ENCODE peak calls at places on chromosomes 12 and 14, in eight cellular contexts. D is glutamatergic neuron, U is WERI-Rb-1, I is Caco-2, J is nephron progenitor cell, R is fibroblast of the aortic adventitia, H is upper lobe of left lung, B is AG09319. Q is an unnamed sample.

GRCh38 chr12:19836456-19836855 is 397.2 kb downstream of the AEBP2 start:
- DNase-seq in D (no peak), H (no peak), R (no peak), U (no peak), B (no peak), J (no peak), I (no peak), Q (no peak)

GRCh38 chr12:45893240-45893639 is 97.1 kb downstream of the SCAF11 start:
- DNase-seq in J (no peak), R (no peak), I (no peak), H (no peak), U (peak; percentile 17), B (no peak), D (no peak), Q (no peak)

GRCh38 chr12:4353785-4354208 is 25.7 kb downstream of the FGF23 start:
- DNase-seq in J (peak; percentile 5), B (no peak), R (peak; percentile 11), I (no peak), H (no peak), D (no peak), U (peak; percentile 39), Q (no peak)

GRCh38 chr14:33114331-33114730 is 175.7 kb downstream of the NPAS3 start:
- DNase-seq in J (no peak), R (no peak), H (no peak), D (no peak), I (no peak), U (no peak), B (no peak), Q (no peak)

GRCh38 chr12:77239617-77240016 is 174.2 kb upstream of the E2F7 start:
- DNase-seq in R (no peak), H (no peak), I (no peak), J (no peak), B (no peak), U (no peak), D (no peak), Q (no peak)

GRCh38 chr12:96223411-96224218 is 29.4 kb downstream of the ELK3 start:
- DNase-seq in J (no peak), R (no peak), U (no peak), H (no peak), B (no peak), I (no peak), D (no peak), Q (no peak)

GRCh38 chr12:93301171-93301570 is 76.6 kb upstream of the NUDT4 start:
- DNase-seq in J (no peak), U (no peak), R (no peak), B (no peak), I (no peak), H (no peak), D (no peak), Q (no peak)

GRCh38 chr12:94095618-94096017 is 52.8 kb upstream of the PLXNC1 start:
- DNase-seq in H (no peak), R (no peak), U (no peak), I (no peak), J (no peak), D (no peak), B (no peak), Q (no peak)

GRCh38 chr14:58822856-58823255 is 185.1 kb downstream of the DACT1 start:
- DNase-seq in D (no peak), H (no peak), U (no peak), R (no peak), B (no peak), I (no peak), J (no peak), Q (no peak)

GRCh38 chr14:61288228-61288627 is 7.1 kb upstream of the TMEM30B start:
- DNase-seq in U (no peak), B (no peak), D (no peak), R (no peak), I (no peak), J (no peak), H (no peak), Q (no peak)

GRCh38 chr12:104603545-104603973 is 146.8 kb downstream of the CHST11 start:
- DNase-seq in R (peak; percentile 59), D (no peak), U (no peak), J (no peak), H (no peak), I (no peak), B (no peak), Q (no peak)

GRCh38 chr12:52643233-52644077 is 8.6 kb downstream of the KRT2 start:
- DNase-seq in D (no peak), B (no peak), J (no peak), H (no peak), U (no peak), I (no peak), R (no peak), Q (no peak)

GRCh38 chr14:85565862-85566296 is 35.9 kb downstream of the FLRT2 start:
- DNase-seq in U (no peak), D (no peak), H (no peak), B (no peak), J (no peak), I (no peak), R (peak; percentile 72), Q (no peak)

GRCh38 chr12:113090740-113091139 is 34.2 kb downstream of the DTX1 start:
- DNase-seq in J (no peak), D (no peak), U (no peak), H (no peak), I (no peak), B (no peak), R (no peak), Q (no peak)

GRCh38 chr12:113091506-113091905 is 35.0 kb downstream of the DTX1 start:
- DNase-seq in D (no peak), U (no peak), R (no peak), H (no peak), I (no peak), B (no peak), J (no peak), Q (no peak)

GRCh38 chr12:113093409-113094101 is 37.0 kb downstream of the DTX1 start:
- DNase-seq in R (no peak), U (no peak), B (no peak), D (no peak), J (no peak), H (no peak), I (no peak), Q (no peak)

GRCh38 chr12:113094738-113095137 is 38.2 kb downstream of the DTX1 start:
- DNase-seq in J (no peak), D (no peak), B (no peak), U (no peak), H (no peak), R (no peak), I (no peak), Q (no peak)

DNA sequence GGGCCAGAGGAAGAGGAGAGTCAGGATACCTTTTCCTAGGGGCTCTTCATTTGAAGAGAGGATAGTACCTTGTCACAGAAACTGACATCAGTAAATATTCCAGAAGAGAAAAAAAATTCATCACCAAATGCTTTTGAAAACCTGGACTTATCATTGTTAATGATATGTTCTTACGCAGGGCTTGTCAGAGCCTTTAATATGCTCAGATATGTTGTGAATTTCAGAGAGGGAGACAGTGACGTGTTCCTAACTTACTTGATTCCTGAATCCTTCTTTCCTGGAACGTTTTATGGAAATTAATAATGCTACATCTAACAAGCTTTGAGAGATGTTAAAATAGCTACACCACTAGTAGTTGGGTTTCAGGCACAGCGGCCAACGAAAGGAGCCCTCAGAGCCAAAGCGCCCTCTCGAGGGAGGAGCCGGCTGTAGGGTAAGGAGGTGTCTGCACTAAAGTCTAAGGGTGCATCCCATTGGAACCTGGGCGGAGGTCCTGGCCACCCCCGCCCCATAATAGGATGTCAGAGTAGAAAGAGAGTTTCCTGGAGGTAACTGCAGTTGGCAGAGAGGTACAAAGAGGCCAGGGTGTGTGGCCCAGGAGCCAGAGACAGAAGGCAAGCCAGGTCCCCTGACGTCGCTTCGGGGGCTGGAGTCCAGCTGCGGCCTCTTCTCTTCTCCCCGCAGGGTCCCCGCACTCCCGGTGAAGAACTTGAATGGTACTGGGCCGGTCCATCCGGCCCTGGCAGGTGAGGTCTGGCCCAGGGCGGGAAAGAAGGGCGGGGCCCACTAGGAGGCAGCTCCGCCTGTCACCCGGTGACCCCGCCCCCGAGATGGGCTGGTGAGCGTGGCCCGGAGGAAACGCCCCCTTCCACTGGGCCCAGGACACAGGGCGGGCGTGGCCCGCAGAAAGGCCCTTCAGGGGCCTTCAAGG is 36.2 kb downstream of the DTX1 start:
- DNase-seq in J (peak; percentile 77), B (no peak), U (no peak), D (peak; percentile 59), R (peak; percentile 4), H (peak; percentile 67), I (no peak), Q (peak; percentile 34)
- TF ChIP-seq CTCF in J (no peak), B (no peak), U (no peak), D (no peak), R (peak; percentile 15), H (no peak), I (no peak), Q (peak; percentile 14)

GRCh38 chr14:30596972-30597371 is 25.1 kb upstream of the SCFD1 start:
- DNase-seq in B (no peak), U (no peak), D (no peak), J (no peak), R (no peak), I (no peak), H (no peak), Q (no peak)
- TF ChIP-seq CTCF in B (no peak), U (no peak), D (no peak), J (no peak), R (no peak), I (no peak), H (no peak), Q (no peak)

GRCh38 chr14:22474730-22475351 is 114.2 kb downstream of the DAD1 start:
- DNase-seq in B (no peak), D (no peak), R (no peak), H (no peak), I (no peak), J (no peak), U (no peak), Q (no peak)
- TF ChIP-seq CTCF in B (no peak), D (no peak), R (no peak), H (no peak), I (no peak), J (no peak), U (no peak), Q (no peak)

DNA sequence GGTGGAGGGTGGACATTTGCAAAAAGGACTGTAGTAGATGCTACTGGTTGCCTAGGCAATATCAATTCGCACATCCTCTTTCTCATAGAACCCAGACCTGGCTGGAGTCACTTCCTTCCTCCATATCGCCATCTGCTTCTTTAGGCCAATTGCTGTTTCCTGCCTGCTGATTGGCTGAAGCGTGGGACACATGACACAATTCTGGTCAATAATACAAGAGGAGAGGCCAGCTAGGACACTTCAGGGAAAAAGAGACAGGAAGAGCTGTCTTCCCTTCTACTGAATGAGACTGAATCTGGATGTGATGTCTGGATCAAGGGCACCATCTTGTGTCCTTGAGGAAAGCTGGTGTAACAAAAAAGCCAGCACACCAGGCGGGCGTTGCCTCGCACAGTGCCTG is 53.8 kb downstream of the TRPV4 start:
- DNase-seq in H (no peak), I (peak; percentile 51), R (no peak), J (no peak), D (no peak), U (no peak), B (no peak), Q (no peak)
- TF ChIP-seq CTCF in H (no peak), I (no peak), R (no peak), J (no peak), D (no peak), U (no peak), B (no peak), Q (no peak)

GRCh38 chr12:131229426-131230339 is 276.0 kb downstream of the ADGRD1 start:
- DNase-seq in J (no peak), R (no peak), I (no peak), B (no peak), D (no peak), H (no peak), U (peak; percentile 96), Q (no peak)
- TF ChIP-seq CTCF in J (no peak), R (no peak), I (no peak), B (no peak), D (no peak), H (no peak), U (peak; percentile 50), Q (peak; percentile 42)

GRCh38 chr12:40446385-40446784 is 221.6 kb downstream of the LRRK2 start:
- DNase-seq in D (no peak), B (no peak), U (no peak), R (peak; percentile 31), H (no peak), J (no peak), I (no peak), Q (no peak)
- TF ChIP-seq CTCF in D (peak; percentile 58), B (peak; percentile 45), U (no peak), R (peak; percentile 50), H (no peak), J (peak; percentile 52), I (peak; percentile 62), Q (peak; percentile 56)

Q was measured in progenitor cell of endocrine pancreas.